ENCODE peak calls at places on chromosome 16, in nine cellular contexts. C is esophagus squamous epithelium, X is Peyer's patch, S is fibroblast of lung, L is endothelial cell of umbilical vein, Q is IMR-90, M is spleen, I is kidney, N is MM.1S. D is an unnamed sample.

GRCh38 chr16:89586853-89587252 is 11.3 kb downstream of the CPNE7 start:
- DNase-seq in C (no peak), X (no peak), S (peak; percentile 37), L (no peak), Q (no peak), M (no peak), I (no peak), N (no peak), D (no peak)

GRCh38 chr16:22092143-22092933 is at the start of gene VWA3A:
- DNase-seq in C (no peak), X (no peak), S (peak; percentile 51), L (peak; percentile 47), Q (peak; percentile 64), M (no peak), I (peak; percentile 74), N (no peak), D (no peak)

GRCh38 chr16:6827272-6827671 is 505.4 kb upstream of the RBFOX1 start:
- DNase-seq in C (no peak), X (no peak), S (no peak), L (no peak), Q (no peak), M (no peak), I (no peak), N (no peak), D (no peak)

GRCh38 chr16:77951788-77952187 is 70.6 kb upstream of the CLEC3A start:
- DNase-seq in C (no peak), X (no peak), S (no peak), L (no peak), Q (no peak), M (no peak), I (no peak), N (peak; percentile 24), D (no peak)

GRCh38 chr16:84040206-84040822 is 2.3 kb downstream of the SLC38A8 start:
- DNase-seq in C (no peak), X (no peak), S (no peak), L (no peak), Q (no peak), M (no peak), I (peak; percentile 63), N (no peak), D (no peak)

GRCh38 chr16:17828012-17828411 is 357.3 kb upstream of the XYLT1 start:
- DNase-seq in C (no peak), X (no peak), S (peak; percentile 91), L (no peak), Q (peak; percentile 90), M (no peak), I (no peak), N (no peak), D (no peak)

GRCh38 chr16:84677849-84678248 is 22.0 kb upstream of the USP10 start:
- DNase-seq in C (no peak), X (no peak), S (no peak), L (no peak), Q (no peak), M (peak; percentile 5), I (peak; percentile 7), N (no peak), D (no peak)

GRCh38 chr16:30980959-30981358 is 4.0 kb upstream of the HSD3B7 start:
- DNase-seq in C (no peak), X (no peak), S (no peak), L (no peak), Q (no peak), M (no peak), I (no peak), N (no peak), D (no peak)

GRCh38 chr16:84649511-84649861 is 1.2 kb downstream of the KLHL36 start:
- DNase-seq in C (no peak), X (no peak), S (no peak), L (no peak), Q (no peak), M (no peak), I (no peak), N (no peak), D (no peak)

GRCh38 chr16:87363771-87364476 is 19.7 kb downstream of the FBXO31 start:
- DNase-seq in C (no peak), X (no peak), S (no peak), L (peak; percentile 37), Q (peak; percentile 55), M (no peak), I (no peak), N (no peak), D (no peak)

GRCh38 chr16:84274515-84274914 is 20.2 kb upstream of the WFDC1 start:
- DNase-seq in C (no peak), X (no peak), S (no peak), L (no peak), Q (no peak), M (no peak), I (peak; percentile 25), N (no peak), D (no peak)

GRCh38 chr16:78633551-78633950 is 534.1 kb downstream of the WWOX start:
- DNase-seq in C (no peak), X (no peak), S (peak; percentile 50), L (no peak), Q (no peak), M (no peak), I (no peak), N (no peak), D (no peak)

GRCh38 chr16:77531741-77532140 is 96.9 kb upstream of the ADAMTS18 start:
- DNase-seq in C (no peak), X (no peak), S (peak; percentile 76), L (peak; percentile 63), Q (peak; percentile 38), M (no peak), I (no peak), N (no peak), D (no peak)

GRCh38 chr16:27721548-27722265 is 171.8 kb downstream of the KATNIP start:
- DNase-seq in C (no peak), X (peak; percentile 48), S (peak; percentile 25), L (no peak), Q (peak; percentile 78), M (no peak), I (peak; percentile 79), N (no peak), D (no peak)

GRCh38 chr16:27600386-27600785 is 50.4 kb downstream of the KATNIP start:
- DNase-seq in C (no peak), X (no peak), S (no peak), L (no peak), Q (no peak), M (no peak), I (no peak), N (no peak), D (no peak)

GRCh38 chr16:20818929-20819585 is 12.7 kb downstream of the REXO5 start:
- DNase-seq in C (no peak), X (no peak), S (no peak), L (no peak), Q (no peak), M (no peak), I (no peak), N (no peak), D (no peak)

GRCh38 chr16:3027983-3028715 is 4.3 kb downstream of the THOC6 start:
- DNase-seq in C (no peak), X (peak; percentile 95), S (peak; percentile 57), L (peak; percentile 70), Q (peak; percentile 57), M (peak; percentile 98), I (peak; percentile 94), N (peak; percentile 90), D (peak; percentile 85)

GRCh38 chr16:49623501-49624266 is 232.2 kb downstream of the ZNF423 start:
- DNase-seq in C (no peak), X (no peak), S (no peak), L (no peak), Q (no peak), M (peak; percentile 32), I (no peak), N (no peak), D (no peak)

GRCh38 chr16:47058295-47059086 is 85.0 kb upstream of the DNAJA2 start:
- DNase-seq in C (no peak), X (peak; percentile 60), S (no peak), L (no peak), Q (no peak), M (peak; percentile 56), I (peak; percentile 15), N (no peak), D (no peak)

GRCh38 chr16:35730251-35730650 is 2270.8 kb downstream of the TP53TG3F start:
- DNase-seq in C (no peak), X (no peak), S (no peak), L (no peak), Q (no peak), M (no peak), I (no peak), N (no peak), D (no peak)

DNA sequence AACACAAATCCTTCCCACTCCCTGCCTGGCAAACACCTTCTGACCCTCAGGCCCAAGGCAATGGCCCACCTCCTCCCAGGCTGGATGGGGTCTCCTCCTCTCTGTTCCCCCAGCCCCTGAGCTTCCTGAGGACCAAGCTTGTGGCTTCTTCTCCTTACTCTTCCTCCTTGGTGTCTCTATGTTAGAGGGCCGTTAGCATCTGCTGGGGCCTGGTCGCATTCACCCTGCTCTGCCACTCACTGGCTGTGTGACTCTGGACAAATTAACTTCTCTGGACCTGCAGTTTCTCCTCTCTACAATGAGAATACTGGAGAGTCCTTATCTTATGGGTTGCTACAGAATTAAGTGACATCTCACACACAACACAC is 725 bp upstream of the MT2A start:
- DNase-seq in C (no peak), X (peak; percentile 53), S (no peak), L (no peak), Q (no peak), M (no peak), I (no peak), N (no peak), D (no peak)
- H3K4me1 ChIP-seq in C (peaks cover 69% of the 10 kb centered on the region), X (peaks cover 14% of the 10 kb centered on the region), S (peaks cover 40% of the 10 kb centered on the region), L (peaks cover 55% of the 10 kb centered on the region), Q (peaks cover 30% of the 10 kb centered on the region), M (peaks cover 59% of the 10 kb centered on the region), I (peaks cover 17% of the 10 kb centered on the region), N (peaks cover 19% of the 10 kb centered on the region), D (peaks cover 46% of the 10 kb centered on the region)

GRCh38 chr16:75640598-75640997 is 6.9 kb downstream of the KARS1 start:
- DNase-seq in C (no peak), X (no peak), S (no peak), L (no peak), Q (peak; percentile 86), M (no peak), I (no peak), N (no peak), D (no peak)
- H3K36me3 ChIP-seq in C (peaks cover 57% of the 10 kb centered on the region), X (peaks cover 80% of the 10 kb centered on the region), S (peaks cover 8% of the 10 kb centered on the region), L (peaks cover 30% of the 10 kb centered on the region), Q (peaks cover 51% of the 10 kb centered on the region), M (peaks cover 100% of the 10 kb centered on the region), I (peaks cover 36% of the 10 kb centered on the region), N (no peaks in the 10 kb centered on the region), D (peaks cover 59% of the 10 kb centered on the region)

DNA sequence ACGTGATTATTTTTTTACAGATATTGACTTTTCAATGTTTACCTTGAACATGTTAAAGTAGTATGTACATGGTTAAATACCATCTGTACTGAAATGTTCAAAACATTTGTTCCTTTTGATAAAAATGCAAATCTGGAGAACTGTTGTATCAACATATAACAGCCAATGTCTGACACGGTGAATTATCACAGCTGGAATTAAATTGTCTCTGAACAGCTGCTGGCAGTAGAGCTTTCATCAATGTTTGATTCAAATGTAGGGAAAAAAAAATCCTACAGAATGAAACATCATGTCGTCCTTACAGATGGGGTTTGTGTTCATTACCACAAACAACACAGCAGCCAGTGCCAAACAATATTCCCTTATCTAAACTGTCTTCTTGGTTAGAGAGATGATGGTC is 79.9 kb downstream of the TOX3 start:
- DNase-seq in C (no peak), X (no peak), S (no peak), L (no peak), Q (no peak), M (no peak), I (no peak), N (no peak), D (no peak)
- H3K4me1 ChIP-seq in C (no peaks in the 10 kb centered on the region), X (no peaks in the 10 kb centered on the region), S (no peaks in the 10 kb centered on the region), L (no peaks in the 10 kb centered on the region), Q (no peaks in the 10 kb centered on the region), M (no peaks in the 10 kb centered on the region), I (peaks cover 5% of the 10 kb centered on the region), N (no peaks in the 10 kb centered on the region), D (no peaks in the 10 kb centered on the region)

GRCh38 chr16:67137605-67138004 is 13.2 kb downstream of the B3GNT9 start:
- DNase-seq in C (no peak), X (no peak), S (peak; percentile 45), L (peak; percentile 96), Q (peak; percentile 31), M (no peak), I (no peak), N (no peak), D (no peak)
- H3K36me3 ChIP-seq in C (peaks cover 40% of the 10 kb centered on the region), X (peaks cover 97% of the 10 kb centered on the region), S (peaks cover 18% of the 10 kb centered on the region), L (no peaks in the 10 kb centered on the region), Q (peaks cover 53% of the 10 kb centered on the region), M (peaks cover 100% of the 10 kb centered on the region), I (peaks cover 41% of the 10 kb centered on the region), N (peaks cover 4% of the 10 kb centered on the region), D (peaks cover 44% of the 10 kb centered on the region)